ENCODE peak calls at places on chromosomes 2 and 18, in seven cellular contexts. One of them, this sample, is unnamed.

GRCh38 chr2:73068147-73068546 is 3.4 kb downstream of the SFXN5 start:
- DNase-seq in psoas muscle: no peak
- DNase-seq in SIG-M5: no peak
- DNase-seq in ELR: no peak
- DNase-seq in NCI-H2029: no peak
- DNase-seq in spleen: no peak
- DNase-seq in activated naive CD4-positive, alpha-beta T cell: no peak
- DNase-seq in this sample: no peak

GRCh38 chr2:38661306-38661705 is 4.6 kb upstream of the GALM start:
- DNase-seq in psoas muscle: no peak
- DNase-seq in SIG-M5: no peak
- DNase-seq in ELR: no peak
- DNase-seq in NCI-H2029: no peak
- DNase-seq in spleen: no peak
- DNase-seq in activated naive CD4-positive, alpha-beta T cell: no peak
- DNase-seq in this sample: peak

GRCh38 chr2:158845444-158845843 is 50.3 kb downstream of the DAPL1 start:
- DNase-seq in psoas muscle: no peak
- DNase-seq in SIG-M5: no peak
- DNase-seq in ELR: no peak
- DNase-seq in NCI-H2029: no peak
- DNase-seq in spleen: no peak
- DNase-seq in activated naive CD4-positive, alpha-beta T cell: no peak
- DNase-seq in this sample: no peak

GRCh38 chr18:31609886-31610646 is 18.4 kb downstream of the TTR start:
- DNase-seq in psoas muscle: no peak
- DNase-seq in SIG-M5: no peak
- DNase-seq in ELR: no peak
- DNase-seq in NCI-H2029: no peak
- DNase-seq in spleen: no peak
- DNase-seq in activated naive CD4-positive, alpha-beta T cell: no peak
- DNase-seq in this sample: no peak

GRCh38 chr2:180246281-180246680 is 239.2 kb upstream of the CWC22 start:
- DNase-seq in psoas muscle: no peak
- DNase-seq in SIG-M5: no peak
- DNase-seq in ELR: no peak
- DNase-seq in NCI-H2029: no peak
- DNase-seq in spleen: no peak
- DNase-seq in activated naive CD4-positive, alpha-beta T cell: no peak
- DNase-seq in this sample: no peak

GRCh38 chr2:112787729-112788401 is 3.6 kb upstream of the IL1A start:
- DNase-seq in psoas muscle: no peak
- DNase-seq in SIG-M5: peak
- DNase-seq in ELR: no peak
- DNase-seq in NCI-H2029: no peak
- DNase-seq in spleen: no peak
- DNase-seq in activated naive CD4-positive, alpha-beta T cell: no peak
- DNase-seq in this sample: no peak

GRCh38 chr2:17976871-17977746 is 98.6 kb downstream of the KCNS3 start:
- DNase-seq in psoas muscle: peak
- DNase-seq in SIG-M5: no peak
- DNase-seq in ELR: peak
- DNase-seq in NCI-H2029: no peak
- DNase-seq in spleen: no peak
- DNase-seq in activated naive CD4-positive, alpha-beta T cell: no peak
- DNase-seq in this sample: peak

GRCh38 chr2:23524261-23524706 is 139.3 kb downstream of the KLHL29 start:
- DNase-seq in psoas muscle: peak
- DNase-seq in SIG-M5: no peak
- DNase-seq in ELR: peak
- DNase-seq in NCI-H2029: no peak
- DNase-seq in spleen: no peak
- DNase-seq in activated naive CD4-positive, alpha-beta T cell: no peak
- DNase-seq in this sample: peak

GRCh38 chr18:69401475-69402218 is 959 bp downstream of the DOK6 start:
- DNase-seq in psoas muscle: no peak
- DNase-seq in SIG-M5: no peak
- DNase-seq in ELR: no peak
- DNase-seq in NCI-H2029: no peak
- DNase-seq in spleen: no peak
- DNase-seq in activated naive CD4-positive, alpha-beta T cell: no peak
- DNase-seq in this sample: no peak

GRCh38 chr2:222033541-222033940 is 265.3 kb downstream of the PAX3 start:
- DNase-seq in psoas muscle: no peak
- DNase-seq in SIG-M5: no peak
- DNase-seq in ELR: peak
- DNase-seq in NCI-H2029: no peak
- DNase-seq in spleen: no peak
- DNase-seq in activated naive CD4-positive, alpha-beta T cell: no peak
- DNase-seq in this sample: no peak

GRCh38 chr2:96773922-96774321 is 13.2 kb downstream of the CNNM4 start:
- DNase-seq in psoas muscle: no peak
- DNase-seq in SIG-M5: no peak
- DNase-seq in ELR: no peak
- DNase-seq in NCI-H2029: peak
- DNase-seq in spleen: peak
- DNase-seq in activated naive CD4-positive, alpha-beta T cell: no peak
- DNase-seq in this sample: no peak

GRCh38 chr2:12282780-12283695 is 433.7 kb upstream of the TRIB2 start:
- DNase-seq in psoas muscle: no peak
- DNase-seq in SIG-M5: no peak
- DNase-seq in ELR: no peak
- DNase-seq in NCI-H2029: no peak
- DNase-seq in spleen: no peak
- DNase-seq in activated naive CD4-positive, alpha-beta T cell: no peak
- DNase-seq in this sample: no peak

GRCh38 chr2:72092099-72092498 is 55.6 kb downstream of the CYP26B1 start:
- DNase-seq in psoas muscle: no peak
- DNase-seq in SIG-M5: no peak
- DNase-seq in ELR: no peak
- DNase-seq in NCI-H2029: no peak
- DNase-seq in spleen: no peak
- DNase-seq in activated naive CD4-positive, alpha-beta T cell: no peak
- DNase-seq in this sample: no peak

GRCh38 chr2:85259101-85259590 is 68.6 kb downstream of the TGOLN2 start:
- DNase-seq in psoas muscle: no peak
- DNase-seq in SIG-M5: no peak
- DNase-seq in ELR: peak
- DNase-seq in NCI-H2029: no peak
- DNase-seq in spleen: peak
- DNase-seq in activated naive CD4-positive, alpha-beta T cell: no peak
- DNase-seq in this sample: peak

GRCh38 chr2:11389551-11390528 is 45.4 kb upstream of the ROCK2 start:
- DNase-seq in psoas muscle: no peak
- DNase-seq in SIG-M5: no peak
- DNase-seq in ELR: peak
- DNase-seq in NCI-H2029: no peak
- DNase-seq in spleen: no peak
- DNase-seq in activated naive CD4-positive, alpha-beta T cell: no peak
- DNase-seq in this sample: no peak

GRCh38 chr2:60641866-60642788 is 88.7 kb upstream of the BCL11A start:
- DNase-seq in psoas muscle: no peak
- DNase-seq in SIG-M5: no peak
- DNase-seq in ELR: peak
- DNase-seq in NCI-H2029: peak
- DNase-seq in spleen: no peak
- DNase-seq in activated naive CD4-positive, alpha-beta T cell: no peak
- DNase-seq in this sample: peak

GRCh38 chr18:27447930-27448329 is 262.8 kb upstream of the CHST9 start:
- DNase-seq in psoas muscle: no peak
- DNase-seq in SIG-M5: no peak
- DNase-seq in ELR: no peak
- DNase-seq in NCI-H2029: no peak
- DNase-seq in spleen: no peak
- DNase-seq in activated naive CD4-positive, alpha-beta T cell: no peak
- DNase-seq in this sample: no peak

GRCh38 chr2:130390460-130391057 is 34.7 kb downstream of the PTPN18 start:
- DNase-seq in psoas muscle: peak
- DNase-seq in SIG-M5: no peak
- DNase-seq in ELR: no peak
- DNase-seq in NCI-H2029: peak
- DNase-seq in spleen: peak
- DNase-seq in activated naive CD4-positive, alpha-beta T cell: no peak
- DNase-seq in this sample: no peak

GRCh38 chr2:1855150-1855549 is 110.8 kb upstream of the PXDN start:
- DNase-seq in psoas muscle: no peak
- DNase-seq in SIG-M5: no peak
- DNase-seq in ELR: no peak
- DNase-seq in NCI-H2029: no peak
- DNase-seq in spleen: no peak
- DNase-seq in activated naive CD4-positive, alpha-beta T cell: no peak
- DNase-seq in this sample: no peak

This sample was measured in HFFc6.